ENCODE peak calls at places on chromosome 19, in eight cellular contexts. One of them, this sample, is unnamed.

GRCh38 chr19:16259385-16260159 is 61.9 kb downstream of the AP1M1 start:
- DNase-seq in EL: no peak
- DNase-seq in T-cell: no peak
- DNase-seq in activated CD8-positive, alpha-beta memory T cell treated with anti-CD3 and anti-CD28 coated beads for 4 hours: no peak
- DNase-seq in keratinocyte: no peak
- DNase-seq in endothelial cell: no peak
- DNase-seq in epithelial cell of esophagus: no peak
- DNase-seq in AG04449: no peak
- DNase-seq in this sample: no peak

GRCh38 chr19:36392916-36393673 is 14.1 kb upstream of the ZFP14 start:
- DNase-seq in EL: no peak
- DNase-seq in T-cell: no peak
- DNase-seq in activated CD8-positive, alpha-beta memory T cell treated with anti-CD3 and anti-CD28 coated beads for 4 hours: no peak
- DNase-seq in keratinocyte: no peak
- DNase-seq in endothelial cell: no peak
- DNase-seq in epithelial cell of esophagus: no peak
- DNase-seq in AG04449: no peak
- DNase-seq in this sample: no peak

GRCh38 chr19:47609885-47610545 is 1.1 kb downstream of the BICRA start:
- DNase-seq in EL: peak
- DNase-seq in T-cell: peak
- DNase-seq in activated CD8-positive, alpha-beta memory T cell treated with anti-CD3 and anti-CD28 coated beads for 4 hours: no peak
- DNase-seq in keratinocyte: no peak
- DNase-seq in endothelial cell: peak
- DNase-seq in epithelial cell of esophagus: peak
- DNase-seq in AG04449: no peak
- DNase-seq in this sample: no peak

GRCh38 chr19:54248016-54248601 is 5.5 kb upstream of the LILRA6 start:
- DNase-seq in EL: peak
- DNase-seq in T-cell: no peak
- DNase-seq in activated CD8-positive, alpha-beta memory T cell treated with anti-CD3 and anti-CD28 coated beads for 4 hours: no peak
- DNase-seq in keratinocyte: no peak
- DNase-seq in endothelial cell: no peak
- DNase-seq in epithelial cell of esophagus: no peak
- DNase-seq in AG04449: no peak
- DNase-seq in this sample: no peak

GRCh38 chr19:13417054-13417453 is 89.2 kb downstream of the CACNA1A start:
- DNase-seq in EL: no peak
- DNase-seq in T-cell: no peak
- DNase-seq in activated CD8-positive, alpha-beta memory T cell treated with anti-CD3 and anti-CD28 coated beads for 4 hours: no peak
- DNase-seq in keratinocyte: no peak
- DNase-seq in endothelial cell: no peak
- DNase-seq in epithelial cell of esophagus: no peak
- DNase-seq in AG04449: no peak
- DNase-seq in this sample: no peak

GRCh38 chr19:29499261-29499920 is 26.4 kb upstream of the VSTM2B start:
- DNase-seq in EL: no peak
- DNase-seq in T-cell: no peak
- DNase-seq in activated CD8-positive, alpha-beta memory T cell treated with anti-CD3 and anti-CD28 coated beads for 4 hours: no peak
- DNase-seq in keratinocyte: no peak
- DNase-seq in endothelial cell: no peak
- DNase-seq in epithelial cell of esophagus: no peak
- DNase-seq in AG04449: no peak
- DNase-seq in this sample: no peak

GRCh38 chr19:44684892-44685847 is 13.8 kb upstream of the CEACAM16 start:
- DNase-seq in EL: peak
- DNase-seq in T-cell: no peak
- DNase-seq in activated CD8-positive, alpha-beta memory T cell treated with anti-CD3 and anti-CD28 coated beads for 4 hours: no peak
- DNase-seq in keratinocyte: no peak
- DNase-seq in endothelial cell: no peak
- DNase-seq in epithelial cell of esophagus: peak
- DNase-seq in AG04449: peak
- DNase-seq in this sample: peak

GRCh38 chr19:2774083-2774679 is 8.9 kb downstream of the SGTA start:
- DNase-seq in EL: no peak
- DNase-seq in T-cell: no peak
- DNase-seq in activated CD8-positive, alpha-beta memory T cell treated with anti-CD3 and anti-CD28 coated beads for 4 hours: no peak
- DNase-seq in keratinocyte: no peak
- DNase-seq in endothelial cell: no peak
- DNase-seq in epithelial cell of esophagus: no peak
- DNase-seq in AG04449: no peak
- DNase-seq in this sample: no peak

GRCh38 chr19:56170261-56170660 is 5.5 kb upstream of the GALP start:
- DNase-seq in EL: no peak
- DNase-seq in T-cell: no peak
- DNase-seq in activated CD8-positive, alpha-beta memory T cell treated with anti-CD3 and anti-CD28 coated beads for 4 hours: no peak
- DNase-seq in keratinocyte: no peak
- DNase-seq in endothelial cell: no peak
- DNase-seq in epithelial cell of esophagus: peak
- DNase-seq in AG04449: no peak
- DNase-seq in this sample: no peak

GRCh38 chr19:32469796-32470195 is 64.2 kb downstream of the DPY19L3 start:
- DNase-seq in EL: peak
- DNase-seq in T-cell: no peak
- DNase-seq in activated CD8-positive, alpha-beta memory T cell treated with anti-CD3 and anti-CD28 coated beads for 4 hours: no peak
- DNase-seq in keratinocyte: no peak
- DNase-seq in endothelial cell: no peak
- DNase-seq in epithelial cell of esophagus: no peak
- DNase-seq in AG04449: no peak
- DNase-seq in this sample: no peak

GRCh38 chr19:42062381-42062780 is 7.6 kb downstream of the GRIK5 start:
- DNase-seq in EL: no peak
- DNase-seq in T-cell: no peak
- DNase-seq in activated CD8-positive, alpha-beta memory T cell treated with anti-CD3 and anti-CD28 coated beads for 4 hours: no peak
- DNase-seq in keratinocyte: no peak
- DNase-seq in endothelial cell: no peak
- DNase-seq in epithelial cell of esophagus: no peak
- DNase-seq in AG04449: no peak
- DNase-seq in this sample: no peak

GRCh38 chr19:43780706-43781525 is at the start of gene KCNN4:
- DNase-seq in EL: peak
- DNase-seq in T-cell: peak
- DNase-seq in activated CD8-positive, alpha-beta memory T cell treated with anti-CD3 and anti-CD28 coated beads for 4 hours: no peak
- DNase-seq in keratinocyte: peak
- DNase-seq in endothelial cell: no peak
- DNase-seq in epithelial cell of esophagus: peak
- DNase-seq in AG04449: no peak
- DNase-seq in this sample: no peak

GRCh38 chr19:33876192-33876591 is 79.5 kb downstream of the KCTD15 start:
- DNase-seq in EL: no peak
- DNase-seq in T-cell: no peak
- DNase-seq in activated CD8-positive, alpha-beta memory T cell treated with anti-CD3 and anti-CD28 coated beads for 4 hours: no peak
- DNase-seq in keratinocyte: no peak
- DNase-seq in endothelial cell: no peak
- DNase-seq in epithelial cell of esophagus: no peak
- DNase-seq in AG04449: no peak
- DNase-seq in this sample: no peak

GRCh38 chr19:45097776-45098520 is 5.0 kb downstream of the PPP1R37 start:
- DNase-seq in EL: peak
- DNase-seq in T-cell: no peak
- DNase-seq in activated CD8-positive, alpha-beta memory T cell treated with anti-CD3 and anti-CD28 coated beads for 4 hours: no peak
- DNase-seq in keratinocyte: no peak
- DNase-seq in endothelial cell: no peak
- DNase-seq in epithelial cell of esophagus: peak
- DNase-seq in AG04449: peak
- DNase-seq in this sample: peak

GRCh38 chr19:531753-532571 is at the start of gene CDC34:
- DNase-seq in EL: no peak
- DNase-seq in T-cell: no peak
- DNase-seq in activated CD8-positive, alpha-beta memory T cell treated with anti-CD3 and anti-CD28 coated beads for 4 hours: no peak
- DNase-seq in keratinocyte: no peak
- DNase-seq in endothelial cell: no peak
- DNase-seq in epithelial cell of esophagus: no peak
- DNase-seq in AG04449: no peak
- DNase-seq in this sample: no peak

GRCh38 chr19:57779220-57779845 is 9.9 kb downstream of the ZNF586 start:
- DNase-seq in EL: no peak
- DNase-seq in T-cell: no peak
- DNase-seq in activated CD8-positive, alpha-beta memory T cell treated with anti-CD3 and anti-CD28 coated beads for 4 hours: no peak
- DNase-seq in keratinocyte: no peak
- DNase-seq in endothelial cell: no peak
- DNase-seq in epithelial cell of esophagus: no peak
- DNase-seq in AG04449: no peak
- DNase-seq in this sample: no peak

GRCh38 chr19:6813659-6814058 is 41.2 kb downstream of the VAV1 start:
- DNase-seq in EL: no peak
- DNase-seq in T-cell: no peak
- DNase-seq in activated CD8-positive, alpha-beta memory T cell treated with anti-CD3 and anti-CD28 coated beads for 4 hours: no peak
- DNase-seq in keratinocyte: no peak
- DNase-seq in endothelial cell: no peak
- DNase-seq in epithelial cell of esophagus: no peak
- DNase-seq in AG04449: no peak
- DNase-seq in this sample: no peak

GRCh38 chr19:47819841-47820244 is 1.9 kb upstream of the CRX start:
- DNase-seq in EL: no peak
- DNase-seq in T-cell: no peak
- DNase-seq in activated CD8-positive, alpha-beta memory T cell treated with anti-CD3 and anti-CD28 coated beads for 4 hours: no peak
- DNase-seq in keratinocyte: no peak
- DNase-seq in endothelial cell: no peak
- DNase-seq in epithelial cell of esophagus: no peak
- DNase-seq in AG04449: no peak
- DNase-seq in this sample: no peak

GRCh38 chr19:47729468-47729798 is 15.9 kb upstream of the NOP53 start:
- DNase-seq in EL: peak
- DNase-seq in T-cell: no peak
- DNase-seq in activated CD8-positive, alpha-beta memory T cell treated with anti-CD3 and anti-CD28 coated beads for 4 hours: no peak
- DNase-seq in keratinocyte: no peak
- DNase-seq in endothelial cell: peak
- DNase-seq in epithelial cell of esophagus: peak
- DNase-seq in AG04449: no peak
- DNase-seq in this sample: peak

GRCh38 chr19:44846455-44847143 is 502 bp downstream of the NECTIN2 start:
- DNase-seq in EL: peak
- DNase-seq in T-cell: no peak
- DNase-seq in activated CD8-positive, alpha-beta memory T cell treated with anti-CD3 and anti-CD28 coated beads for 4 hours: no peak
- DNase-seq in keratinocyte: no peak
- DNase-seq in endothelial cell: peak
- DNase-seq in epithelial cell of esophagus: peak
- DNase-seq in AG04449: no peak
- DNase-seq in this sample: no peak

GRCh38 chr19:1663854-1664253 is 11.4 kb upstream of the TCF3 start:
- DNase-seq in EL: no peak
- DNase-seq in T-cell: no peak
- DNase-seq in activated CD8-positive, alpha-beta memory T cell treated with anti-CD3 and anti-CD28 coated beads for 4 hours: no peak
- DNase-seq in keratinocyte: no peak
- DNase-seq in endothelial cell: no peak
- DNase-seq in epithelial cell of esophagus: no peak
- DNase-seq in AG04449: no peak
- DNase-seq in this sample: no peak

GRCh38 chr19:50975766-50976165 is 6.4 kb upstream of the KLK6 start:
- DNase-seq in EL: no peak
- DNase-seq in T-cell: no peak
- DNase-seq in activated CD8-positive, alpha-beta memory T cell treated with anti-CD3 and anti-CD28 coated beads for 4 hours: no peak
- DNase-seq in keratinocyte: peak
- DNase-seq in endothelial cell: no peak
- DNase-seq in epithelial cell of esophagus: peak
- DNase-seq in AG04449: no peak
- DNase-seq in this sample: no peak

This sample was measured in BJ.